ENCODE peak calls at places on chromosomes 13 and 19, in six cellular contexts. X is SK-N-SH; T is T-helper 17 cell; A is CD8-positive, alpha-beta T cell; H is kidney; C is colonic mucosa. Y is an unnamed sample. For H3K9me3, the result is how much of the 10 kb centered on the place peaks cover.

GRCh38 chr13:113855931-113856715 is 7.8 kb downstream of the GAS6 start:
- DNase-seq in T (no peak), H (peak), C (no peak), A (peak), X (no peak), Y (no peak)

GRCh38 chr19:43802216-43802951 is at the start of gene LYPD5:
- DNase-seq in T (no peak), A (no peak), C (no peak), H (no peak), X (no peak), Y (no peak)

GRCh38 chr13:109297628-109298027 is 488.8 kb downstream of the IRS2 start:
- DNase-seq in A (no peak), T (no peak), X (peak), H (no peak), C (no peak), Y (no peak)

GRCh38 chr13:65292488-65292901 is 1937.6 kb downstream of the PCDH9 start:
- DNase-seq in X (peak), A (no peak), C (no peak), T (no peak), H (no peak), Y (no peak)

GRCh38 chr13:36531746-36532486 is 99.6 kb downstream of the CCNA1 start:
- DNase-seq in X (no peak), T (no peak), C (no peak), H (no peak), A (no peak), Y (no peak)

GRCh38 chr13:101289764-101290163 is 126.5 kb downstream of the NALCN start:
- DNase-seq in T (no peak), A (no peak), X (peak), C (no peak), H (no peak), Y (peak)

GRCh38 chr13:66673401-66673800 is 556.7 kb downstream of the PCDH9 start:
- DNase-seq in C (no peak), X (no peak), A (no peak), H (no peak), T (no peak), Y (no peak)

GRCh38 chr19:42096255-42096837 is 20.4 kb downstream of the ZNF574 start:
- DNase-seq in A (no peak), X (no peak), H (no peak), T (no peak), C (no peak), Y (no peak)

GRCh38 chr19:47890865-47891621 is 4.9 kb upstream of the SULT2A1 start:
- DNase-seq in H (no peak), T (no peak), A (no peak), X (no peak), C (no peak), Y (no peak)

GRCh38 chr13:44431150-44431549 is 57.5 kb downstream of the SERP2 start:
- DNase-seq in C (peak), X (no peak), H (no peak), A (no peak), T (no peak), Y (peak)

GRCh38 chr13:86757236-86757978 is 913.8 kb upstream of the SLITRK5 start:
- DNase-seq in A (no peak), T (peak), X (no peak), H (no peak), C (no peak), Y (no peak)

GRCh38 chr13:40438999-40439797 is 227.2 kb downstream of the FOXO1 start:
- DNase-seq in T (no peak), C (no peak), X (no peak), A (no peak), H (no peak), Y (no peak)

GRCh38 chr13:59522652-59523051 is 641.1 kb downstream of the DIAPH3 start:
- DNase-seq in X (no peak), T (no peak), C (no peak), H (no peak), A (no peak), Y (no peak)

GRCh38 chr13:21079761-21080730 is 18.7 kb upstream of the LATS2 start:
- DNase-seq in A (no peak), T (no peak), X (no peak), C (no peak), H (no peak), Y (peak)

GRCh38 chr19:33496016-33496415 is 25.6 kb downstream of the PEPD start:
- DNase-seq in T (no peak), X (no peak), C (no peak), H (no peak), A (no peak), Y (no peak)

GRCh38 chr19:13526552-13526951 is 20.3 kb upstream of the CACNA1A start:
- DNase-seq in T (no peak), A (no peak), X (no peak), H (no peak), C (no peak), Y (peak)

GRCh38 chr19:49114630-49115363 is 627 bp downstream of the LIN7B start:
- DNase-seq in T (peak), C (peak), X (peak), A (peak), H (peak), Y (peak)

GRCh38 chr19:13993554-13994308 is 12.4 kb downstream of the RFX1 start:
- DNase-seq in C (no peak), T (no peak), H (no peak), X (peak), A (no peak), Y (no peak)

GRCh38 chr19:1253514-1254080 is 5.2 kb downstream of the MIDN start:
- DNase-seq in H (peak), C (peak), X (no peak), T (no peak), A (no peak), Y (peak)

GRCh38 chr19:5588906-5589676 is 21.3 kb upstream of the TINCR start:
- DNase-seq in H (peak), T (no peak), X (peak), A (no peak), C (no peak), Y (no peak)

GRCh38 chr19:16379521-16380313 is 55.1 kb downstream of the KLF2 start:
- DNase-seq in T (no peak), C (no peak), H (peak), X (no peak), A (no peak), Y (no peak)

GRCh38 chr19:28184997-28185396 is 1028.0 kb downstream of the UQCRFS1 start:
- DNase-seq in X (no peak), C (no peak), H (no peak), A (no peak), T (no peak), Y (no peak)

GRCh38 chr19:1942078-1942933 is 1.3 kb downstream of the CSNK1G2 start:
- DNase-seq in A (peak), H (peak), X (peak), T (peak), C (peak), Y (peak)

GRCh38 chr13:51520524-51520923 is 63.7 kb upstream of the WDFY2 start:
- DNase-seq in X (no peak), C (no peak), A (no peak), H (no peak), T (no peak), Y (no peak)

DNA sequence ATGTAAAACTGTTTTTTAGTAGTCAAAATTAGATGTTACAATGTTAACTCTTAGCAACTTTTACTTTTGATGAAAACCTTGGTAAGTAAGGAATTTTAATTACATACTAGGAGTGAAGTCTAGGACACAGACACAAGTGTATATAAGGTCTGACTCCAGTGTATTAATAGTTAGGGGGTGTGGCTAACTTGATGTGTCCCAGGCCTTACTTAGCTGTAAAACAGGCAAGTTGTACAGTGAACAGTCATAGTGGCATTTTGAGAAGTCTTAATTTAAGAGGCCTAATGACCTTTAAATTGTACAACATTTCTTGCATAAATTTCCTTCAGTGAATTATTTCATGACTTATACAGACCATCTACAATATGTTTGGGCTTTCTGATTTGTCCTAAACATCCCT is 6.8 kb downstream of the ZNF431 start:
- DNase-seq in X (no peak), H (no peak), C (no peak), T (no peak), A (no peak), Y (no peak)
- H3K9me3 ChIP-seq in X (under half), H (under half), C (under half), T (under half), A (under half), Y (under half)

DNA sequence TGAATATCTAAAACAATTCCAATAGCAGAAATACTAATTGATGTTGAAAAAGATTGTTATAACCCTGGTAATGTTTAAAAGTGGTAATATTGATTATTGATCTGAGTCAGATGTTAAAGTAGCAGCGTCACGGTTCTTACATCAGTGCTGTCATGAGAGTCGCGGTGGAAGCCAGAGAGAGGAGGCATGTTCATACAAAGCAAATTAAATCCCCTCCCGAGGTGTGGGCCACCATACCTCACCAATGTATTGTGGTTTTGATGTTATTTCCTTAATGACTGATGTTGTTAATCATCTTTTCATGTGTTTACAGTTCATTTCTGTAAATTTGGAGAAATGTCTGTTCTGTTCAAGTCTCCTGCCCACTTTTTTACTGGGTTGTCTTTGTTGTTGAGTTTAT is 11.2 kb downstream of the ZNF317 start:
- DNase-seq in X (no peak), A (no peak), H (no peak), C (no peak), T (no peak), Y (no peak)
- H3K9me3 ChIP-seq in X (under half), A (under half), H (under half), C (under half), T (under half), Y (under half)

GRCh38 chr19:37095859-37096258 is 17.6 kb downstream of the ZNF420 start:
- DNase-seq in X (no peak), A (no peak), H (no peak), C (no peak), T (no peak), Y (no peak)
- H3K9me3 ChIP-seq in X (under half), A (under half), H (under half), C (under half), T (under half), Y (under half)

DNA sequence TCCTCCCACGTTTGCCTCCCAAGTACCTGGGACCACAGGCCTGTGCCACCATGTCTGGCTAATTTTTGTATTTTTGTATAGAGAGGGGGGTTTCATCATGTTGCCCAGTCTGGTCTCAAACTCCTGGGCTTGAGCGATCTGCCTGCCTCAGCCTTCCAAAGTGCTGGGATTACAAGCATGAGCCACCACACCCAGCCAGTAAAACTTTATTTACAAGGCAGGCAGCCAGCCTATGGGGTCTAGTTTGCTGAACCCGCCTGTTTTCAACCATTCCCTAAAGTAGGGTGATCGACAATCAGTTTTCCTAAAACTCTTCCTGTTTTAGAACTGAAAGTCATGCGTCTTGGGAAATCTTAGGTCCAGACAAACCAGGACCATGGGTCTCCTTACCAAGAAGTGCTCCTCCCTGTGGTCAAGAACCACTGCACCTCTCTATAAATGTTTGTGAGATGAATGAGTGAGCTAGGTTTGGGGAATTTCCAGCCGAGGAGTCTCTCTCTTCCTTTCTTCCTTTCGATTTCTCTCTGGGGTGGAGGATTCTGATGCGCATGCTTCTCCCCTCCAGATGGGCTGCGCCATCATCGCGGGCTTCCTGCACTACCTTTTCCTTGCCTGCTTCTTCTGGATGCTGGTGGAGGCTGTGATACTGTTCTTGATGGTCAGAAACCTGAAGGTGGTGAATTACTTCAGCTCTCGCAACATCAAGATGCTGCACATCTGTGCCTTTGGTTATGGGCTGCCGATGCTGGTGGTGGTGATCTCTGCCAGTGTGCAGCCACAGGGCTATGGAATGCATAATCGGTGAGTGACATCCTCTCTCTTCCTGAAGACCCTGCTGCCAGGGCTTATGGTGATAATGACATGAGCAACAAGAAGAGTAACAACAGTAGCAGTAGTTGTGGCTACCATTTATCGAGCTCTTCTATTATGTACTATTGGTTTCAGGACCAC is 38.7 kb downstream of the ADGRE1 start:
- DNase-seq in A (no peak), H (no peak), T (no peak), X (no peak), C (no peak), Y (no peak)
- H3K9me3 ChIP-seq in A (under half), H (under half), T (under half), X (under half), C (under half), Y (under half)

GRCh38 chr19:53147645-53148044 is 11.2 kb downstream of the ZNF347 start:
- DNase-seq in H (no peak), A (no peak), T (no peak), X (no peak), C (no peak), Y (no peak)
- H3K9me3 ChIP-seq in H (under half), A (under half), T (under half), X (under half), C (under half), Y (under half)

GRCh38 chr19:37813340-37813739 is 34.0 kb upstream of the ZNF573 start:
- DNase-seq in X (no peak), C (no peak), A (no peak), T (no peak), H (no peak), Y (no peak)
- H3K9me3 ChIP-seq in X (under half), C (under half), A (under half), T (under half), H (under half), Y (under half)

GRCh38 chr19:57027360-57027759 is 92.4 kb upstream of the USP29 start:
- DNase-seq in H (no peak), A (no peak), T (no peak), X (no peak), C (no peak), Y (no peak)

GRCh38 chr19:57026476-57026875 is 93.3 kb upstream of the USP29 start:
- DNase-seq in T (no peak), X (no peak), H (no peak), C (no peak), A (no peak), Y (no peak)

GRCh38 chr19:57034544-57034943 is 85.2 kb upstream of the USP29 start:
- DNase-seq in X (no peak), H (no peak), A (no peak), T (no peak), C (no peak), Y (no peak)

GRCh38 chr19:57028804-57029525 is 90.8 kb upstream of the USP29 start:
- DNase-seq in T (no peak), X (no peak), A (no peak), C (no peak), H (no peak), Y (no peak)

DNA sequence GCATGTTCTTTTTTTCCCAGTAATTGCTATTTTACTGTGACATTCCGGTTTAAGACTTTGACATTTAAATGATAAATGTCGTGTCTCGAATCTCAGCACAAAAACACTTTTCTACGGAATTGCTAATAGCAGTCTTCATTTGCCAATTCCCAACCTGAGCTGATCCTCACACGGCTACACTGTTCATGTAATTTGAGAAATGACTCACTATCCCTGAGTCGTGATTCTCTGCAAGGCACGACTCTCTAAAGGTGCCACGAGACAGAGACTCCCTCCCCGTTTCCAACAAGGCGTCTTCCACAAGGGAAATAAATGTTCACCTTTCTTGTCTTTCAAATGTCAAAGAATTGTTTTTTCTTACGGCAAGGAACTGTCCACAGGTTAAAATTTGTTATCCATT is 88.6 kb upstream of the USP29 start:
- DNase-seq in X (no peak), H (no peak), A (no peak), T (no peak), C (no peak), Y (no peak)
- H3K9me3 ChIP-seq in X (under half), H (under half), A (under half), T (under half), C (under half), Y (under half)

DNA sequence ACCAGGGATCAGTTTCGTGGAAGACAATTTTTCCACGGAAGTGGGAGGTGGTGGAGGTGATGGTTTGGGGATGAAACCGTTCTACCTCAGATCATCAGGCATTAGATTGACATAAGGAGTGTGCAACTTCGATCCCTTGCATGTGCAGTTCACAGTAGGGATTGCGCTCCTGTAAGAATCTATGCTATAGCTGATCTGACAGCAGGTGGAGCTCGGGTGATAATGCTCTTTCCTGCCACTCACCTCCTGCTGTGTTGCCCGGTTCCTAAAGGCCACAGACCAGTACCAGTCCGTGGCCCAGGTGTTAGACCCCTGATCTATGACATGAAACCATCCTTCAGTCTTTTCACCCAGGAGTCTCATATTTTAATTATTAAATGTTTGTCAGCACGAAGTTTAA is 4.0 kb downstream of the ZNF302 start:
- DNase-seq in H (no peak), X (no peak), A (no peak), T (no peak), C (no peak), Y (no peak)
- H3K9me3 ChIP-seq in H (half or more), X (under half), A (under half), T (under half), C (under half), Y (under half)

DNA sequence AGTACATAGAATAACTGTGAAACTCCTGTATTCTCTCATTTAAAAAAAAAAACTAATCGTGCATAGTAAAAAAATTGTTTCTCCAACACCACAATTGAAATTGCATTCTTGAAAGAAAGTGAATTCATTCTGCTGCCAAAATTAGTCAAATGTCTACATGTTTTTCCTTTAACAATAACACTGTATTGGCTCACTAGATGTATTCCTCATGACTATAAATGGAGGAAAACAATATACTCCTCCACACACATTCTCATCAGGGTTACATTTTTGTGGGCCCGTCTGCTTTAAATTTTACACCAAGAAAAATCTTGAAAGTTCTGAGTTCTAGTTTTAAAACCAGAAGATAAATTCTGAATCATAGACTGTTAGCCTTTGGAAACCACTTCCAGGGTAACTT is 233.6 kb downstream of the KLF12 start:
- DNase-seq in T (no peak), H (no peak), X (no peak), C (no peak), A (no peak), Y (no peak)
- H3K9me3 ChIP-seq in T (under half), H (under half), X (under half), C (under half), A (under half), Y (under half)

GRCh38 chr13:29131159-29131558 is 311.0 kb downstream of the MTUS2 start:
- DNase-seq in C (no peak), H (no peak), X (no peak), T (no peak), A (no peak), Y (no peak)
- H3K9me3 ChIP-seq in C (under half), H (under half), X (under half), T (under half), A (under half), Y (under half)

Y was measured in Caco-2.